ENCODE peak calls at places on chromosomes 5 and 9, in four cellular contexts. U is activated effector memory CD4-positive, alpha-beta T cell treated with anti-CD3 and anti-CD28 coated beads, Interleukin-2, amount 50 U/mL, for 16 hours; B is stimulated activated CD8-positive, alpha-beta memory T cell treated with anti-CD3 and anti-CD28 coated beads, Interleukin-2, amount 100 ng/mL, for 48 hours; V is natural killer cell treated with Interleukin-12 subunit alpha and Interleukin-12 subunit beta and Interleukin-15 and Interleukin-18, amount 100 ng/mL, for 72 hours. X is an unnamed sample.

GRCh38 chr5:78727786-78728761 is 79.5 kb upstream of the LHFPL2 start:
- DNase-seq in U (no peak), B (no peak), V (no peak), X (no peak)

GRCh38 chr9:116055536-116055935 is 98.1 kb upstream of the PAPPA start:
- DNase-seq in U (no peak), B (no peak), V (no peak), X (no peak)

GRCh38 chr9:134983094-134983493 is 65.4 kb upstream of the FCN1 start:
- DNase-seq in U (peak), B (no peak), V (peak), X (no peak)

GRCh38 chr9:114198249-114199040 is 43.1 kb downstream of the COL27A1 start:
- DNase-seq in U (no peak), B (no peak), V (no peak), X (no peak)

GRCh38 chr9:33202018-33202417 is 34.9 kb upstream of the B4GALT1 start:
- DNase-seq in U (no peak), B (no peak), V (no peak), X (no peak)

GRCh38 chr5:147452137-147452838 is 57.6 kb downstream of the DPYSL3 start:
- DNase-seq in U (no peak), B (no peak), V (no peak), X (no peak)

GRCh38 chr5:167573274-167574127 is 717.9 kb upstream of the WWC1 start:
- DNase-seq in U (no peak), B (no peak), V (no peak), X (no peak)

GRCh38 chr5:86199287-86199686 is 418.5 kb upstream of the COX7C start:
- DNase-seq in U (no peak), B (no peak), V (no peak), X (no peak)

GRCh38 chr9:76353280-76353679 is 40.9 kb downstream of the RFK start:
- DNase-seq in U (no peak), B (no peak), V (no peak), X (no peak)

X was measured in immature natural killer cell.